ENCODE peak calls at places on chromosome 13, in ten cellular contexts. W is epithelial cell of esophagus, P is kidney, C is tibial artery, I is lower leg skin, D is AG09309, S is foreskin fibroblast, L is neural crest cell, M is omental fat pad, H is RWPE1. V is an unnamed sample.

GRCh38 chr13:60572003-60572792 is 175.2 kb downstream of the TDRD3 start:
- DNase-seq in M (no peak), I (no peak), L (no peak), W (peak), D (peak), H (peak), P (no peak), C (no peak), S (peak), V (no peak)

GRCh38 chr13:97256343-97256783 is 34.2 kb downstream of the MBNL2 start:
- DNase-seq in C (no peak), D (peak), I (no peak), P (no peak), L (no peak), S (peak), H (peak), W (peak), M (no peak), V (no peak)

GRCh38 chr13:31409678-31410356 is 210.0 kb downstream of the B3GLCT start:
- DNase-seq in S (peak), P (no peak), W (peak), I (no peak), D (no peak), C (no peak), L (no peak), M (no peak), H (no peak), V (no peak)

GRCh38 chr13:19181621-19182485 is at the start of gene TUBA3C:
- DNase-seq in M (no peak), D (no peak), I (peak), S (no peak), L (no peak), W (no peak), H (no peak), P (no peak), C (no peak), V (no peak)

GRCh38 chr13:34521166-34521565 is 420.9 kb upstream of the NBEA start:
- DNase-seq in H (no peak), P (no peak), D (no peak), C (no peak), W (no peak), M (no peak), S (no peak), L (no peak), I (no peak), V (no peak)

GRCh38 chr13:20873348-20873747 is 29.2 kb downstream of the XPO4 start:
- DNase-seq in P (no peak), C (no peak), L (no peak), H (peak), M (no peak), I (no peak), D (peak), S (peak), W (peak), V (no peak)

GRCh38 chr13:112968380-112968909 is 569 bp upstream of the MCF2L start:
- DNase-seq in H (no peak), S (no peak), I (no peak), P (peak), W (no peak), M (no peak), C (peak), D (no peak), L (no peak), V (no peak)

GRCh38 chr13:42970824-42971669 is 21.0 kb downstream of the EPSTI1 start:
- DNase-seq in S (peak), M (no peak), H (peak), D (no peak), C (no peak), L (peak), I (no peak), P (no peak), W (peak), V (no peak)

GRCh38 chr13:43003729-43004128 is 11.7 kb upstream of the EPSTI1 start:
- DNase-seq in S (no peak), D (no peak), I (no peak), L (no peak), P (no peak), C (no peak), H (no peak), W (peak), M (no peak), V (no peak)

GRCh38 chr13:39835253-39835652 is 179.8 kb downstream of the COG6 start:
- DNase-seq in C (no peak), H (no peak), W (no peak), M (no peak), L (no peak), S (no peak), I (no peak), P (no peak), D (no peak), V (no peak)

GRCh38 chr13:112061367-112062046 is 5.4 kb upstream of the SOX1 start:
- DNase-seq in W (no peak), C (no peak), S (no peak), P (no peak), H (no peak), L (no peak), I (peak), M (no peak), D (no peak), V (no peak)

GRCh38 chr13:47610687-47611086 is 390.4 kb downstream of the SUCLA2 start:
- DNase-seq in W (no peak), D (no peak), I (no peak), P (no peak), C (no peak), H (no peak), M (no peak), L (no peak), S (no peak), V (no peak)

GRCh38 chr13:110361365-110361911 is 54.4 kb downstream of the COL4A2 start:
- DNase-seq in D (peak), I (peak), S (peak), C (peak), H (no peak), L (no peak), W (no peak), M (no peak), P (peak), V (no peak)

GRCh38 chr13:81133066-81133465 is 792.1 kb upstream of the SPRY2 start:
- DNase-seq in I (no peak), D (no peak), C (no peak), L (no peak), P (no peak), H (peak), S (peak), W (peak), M (no peak), V (no peak)

GRCh38 chr13:33279414-33279813 is 6.1 kb downstream of the STARD13 start:
- DNase-seq in D (no peak), H (no peak), C (no peak), P (no peak), I (no peak), L (no peak), W (no peak), S (no peak), M (no peak), V (no peak)

GRCh38 chr13:83297591-83298305 is 584.5 kb downstream of the SLITRK1 start:
- DNase-seq in D (peak), C (no peak), W (no peak), P (no peak), L (no peak), I (no peak), H (no peak), M (no peak), S (peak), V (no peak)

GRCh38 chr13:95676100-95676774 is 702 bp upstream of the DNAJC3 start:
- DNase-seq in D (peak), I (peak), C (no peak), M (peak), P (peak), S (peak), W (peak), H (peak), L (peak), V (no peak)

GRCh38 chr13:112443191-112444000 is 67.2 kb downstream of the SPACA7 start:
- DNase-seq in W (no peak), L (peak), C (no peak), H (no peak), D (no peak), M (no peak), S (peak), I (peak), P (peak), V (no peak)

GRCh38 chr13:42832341-42833153 is 51.2 kb downstream of the FAM216B start:
- DNase-seq in M (no peak), C (no peak), L (no peak), W (peak), S (peak), D (peak), P (peak), I (no peak), H (no peak), V (no peak)

GRCh38 chr13:97223711-97224461 is 1.8 kb downstream of the MBNL2 start:
- DNase-seq in S (peak), D (peak), I (no peak), W (peak), P (no peak), C (peak), M (no peak), L (no peak), H (peak), V (peak)

GRCh38 chr13:32426981-32427851 is 714 bp downstream of the N4BP2L1 start:
- DNase-seq in P (peak), W (peak), H (no peak), L (peak), D (no peak), M (no peak), S (peak), I (peak), C (peak), V (peak)

GRCh38 chr13:99303863-99304521 is 3.2 kb downstream of the GPR183 start:
- DNase-seq in H (no peak), D (no peak), W (no peak), S (no peak), I (peak), P (no peak), C (no peak), M (no peak), L (no peak), V (no peak)

GRCh38 chr13:112874751-112875300 is 94.2 kb upstream of the MCF2L start:
- DNase-seq in L (no peak), I (peak), W (no peak), C (no peak), S (no peak), M (no peak), P (peak), H (no peak), D (no peak), V (no peak)

GRCh38 chr13:57633141-57633949 is 1.8 kb downstream of the PCDH17 start:
- DNase-seq in H (no peak), M (no peak), D (no peak), W (no peak), S (peak), P (peak), C (peak), L (peak), I (peak), V (peak)
- TF ChIP-seq CTCF in H (no peak), M (no peak), D (no peak), W (no peak), S (no peak), P (peak), C (peak), L (peak), I (no peak), V (peak)

DNA sequence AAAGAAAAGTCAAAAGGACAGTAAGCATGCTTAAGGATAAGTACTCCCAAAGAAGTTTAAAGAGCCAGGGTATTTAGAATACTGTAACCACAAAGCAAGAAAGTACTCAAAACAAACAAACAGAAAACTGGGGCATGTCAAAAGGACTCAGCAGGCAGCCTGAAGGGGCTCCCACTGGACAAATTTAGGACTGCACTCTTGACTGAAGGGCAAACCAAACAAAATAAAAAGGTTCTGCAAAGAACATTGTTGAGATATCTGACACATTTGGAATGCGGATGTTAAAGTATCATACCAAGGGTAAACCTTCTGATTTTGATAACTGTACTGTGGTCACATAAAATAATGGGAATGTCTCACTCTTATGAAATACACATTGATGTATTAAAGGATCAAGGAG is 157.4 kb downstream of the TNFSF13B start:
- DNase-seq in H (no peak), L (no peak), C (no peak), I (no peak), D (no peak), S (no peak), W (no peak), M (no peak), P (no peak), V (no peak)
- TF ChIP-seq CTCF in H (no peak), L (no peak), C (no peak), I (no peak), D (no peak), S (no peak), W (no peak), M (no peak), P (no peak), V (no peak)

GRCh38 chr13:79405831-79406596 is at the start of gene RBM26:
- DNase-seq in P (peak), S (peak), D (peak), C (peak), I (peak), L (peak), W (peak), H (peak), M (peak), V (peak)
- TF ChIP-seq CTCF in P (no peak), S (no peak), D (peak), C (peak), I (no peak), L (no peak), W (peak), H (no peak), M (no peak), V (no peak)

DNA sequence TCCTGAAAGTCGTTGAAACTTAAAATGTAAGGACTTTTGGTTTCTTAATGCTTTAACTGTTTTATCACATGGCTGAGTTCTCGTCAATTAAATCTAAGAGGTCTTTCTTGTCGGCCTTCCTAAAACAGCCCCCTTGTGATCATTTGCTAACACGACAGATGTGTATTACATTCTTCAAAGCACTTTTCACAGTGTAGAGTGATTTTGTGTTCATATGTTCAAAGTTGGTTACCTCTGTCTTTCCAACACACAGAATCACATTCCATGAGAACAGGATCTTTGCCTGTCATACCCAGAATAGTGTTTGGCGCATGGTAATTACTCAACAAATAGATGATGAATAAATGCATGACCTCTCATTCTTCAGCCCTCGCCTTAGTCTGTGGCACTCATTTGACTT is 1.1 kb downstream of the GTF2F2 start:
- DNase-seq in I (no peak), D (no peak), P (no peak), H (peak), W (peak), C (no peak), L (no peak), M (no peak), S (peak), V (no peak)
- TF ChIP-seq CTCF in I (no peak), D (peak), P (no peak), H (no peak), W (peak), C (no peak), L (peak), M (no peak), S (peak), V (no peak)

GRCh38 chr13:73412933-73413332 is 354.1 kb downstream of the KLF5 start:
- DNase-seq in C (no peak), I (no peak), D (no peak), M (no peak), L (no peak), P (no peak), W (peak), H (peak), S (no peak), V (no peak)

GRCh38 chr13:73422973-73423372 is 364.2 kb downstream of the KLF5 start:
- DNase-seq in C (no peak), P (no peak), I (no peak), M (no peak), S (no peak), D (no peak), L (no peak), W (peak), H (no peak), V (no peak)

GRCh38 chr13:73421310-73421912 is 362.6 kb downstream of the KLF5 start:
- DNase-seq in L (no peak), H (peak), I (no peak), S (no peak), W (peak), C (no peak), D (no peak), P (no peak), M (no peak), V (no peak)

GRCh38 chr13:73416093-73416492 is 357.3 kb downstream of the KLF5 start:
- DNase-seq in D (no peak), P (no peak), W (no peak), C (no peak), I (no peak), S (no peak), M (no peak), L (no peak), H (no peak), V (no peak)

DNA sequence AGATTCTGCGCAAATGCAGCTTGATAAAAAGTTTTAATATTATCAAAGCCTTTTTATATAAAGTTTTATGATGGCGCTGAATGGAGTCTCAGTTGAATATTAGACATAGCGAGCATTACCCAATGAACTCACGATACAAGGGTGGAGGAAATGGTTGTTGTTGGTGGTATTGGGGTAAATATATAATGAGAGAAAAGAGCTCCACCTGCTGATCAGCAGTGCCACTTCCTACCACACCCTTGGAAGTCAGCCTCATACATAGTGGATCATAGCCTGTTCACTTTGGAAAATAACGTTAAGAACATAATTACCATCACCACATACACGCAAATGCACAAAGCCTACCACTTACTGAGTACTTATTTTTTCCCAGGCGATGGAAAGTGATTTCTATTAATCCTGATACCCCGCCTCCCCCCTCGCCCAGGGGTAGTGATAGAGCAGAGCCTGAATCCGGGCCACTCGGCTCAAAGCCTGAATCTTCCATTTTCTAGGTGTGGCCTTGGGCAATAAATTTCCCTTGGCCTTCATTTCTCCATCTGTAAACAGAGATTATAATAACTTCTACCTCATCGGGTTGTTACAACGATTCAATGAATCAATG is 358.3 kb downstream of the KLF5 start:
- DNase-seq in H (no peak), I (no peak), L (no peak), D (no peak), P (no peak), C (no peak), W (peak), S (no peak), M (no peak), V (no peak)
- TF ChIP-seq CTCF in H (peak), I (no peak), L (peak), D (peak), P (peak), C (no peak), W (peak), S (peak), M (no peak), V (no peak)

DNA sequence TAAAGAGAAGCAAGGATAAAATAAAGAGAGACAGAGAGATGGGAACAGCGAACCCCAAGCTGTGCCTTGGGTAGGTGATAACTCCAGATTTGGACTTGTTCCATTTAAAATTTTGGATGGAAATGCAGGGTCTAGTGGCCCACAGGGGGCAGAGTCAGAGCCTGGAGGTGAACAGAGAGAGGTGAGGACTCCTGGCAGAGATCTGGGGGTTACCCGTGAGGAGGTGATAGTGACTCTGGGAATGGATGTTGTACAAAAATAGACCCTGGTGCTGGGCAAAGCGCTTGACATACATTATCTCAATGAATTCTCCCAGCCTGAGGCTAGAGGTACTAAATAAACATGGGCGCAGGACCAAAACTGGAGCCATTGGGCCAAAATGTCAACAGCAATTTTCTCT is 14.3 kb upstream of the DHRS12 start:
- DNase-seq in I (no peak), P (no peak), D (no peak), S (no peak), C (peak), H (no peak), L (no peak), M (no peak), W (no peak), V (no peak)
- TF ChIP-seq CTCF in I (no peak), P (no peak), D (no peak), S (no peak), C (no peak), H (no peak), L (no peak), M (no peak), W (no peak), V (no peak)